ENCODE peak calls at places on chromosomes 6 and 20, in seven cellular contexts. Y is stomach, S is HepG2, J is GM23338, L is K562, V is Panc1, C is HCT116. R is an unnamed sample.

GRCh38 chr6:11296449-11297375 is 64.2 kb upstream of the NEDD9 start:
- DNase-seq in S (peak; percentile 75), J (no peak), C (no peak), L (no peak), Y (no peak), V (no peak), R (no peak)

GRCh38 chr6:158049055-158050028 is 67.7 kb downstream of the SYNJ2 start:
- DNase-seq in C (no peak), V (no peak), Y (no peak), J (no peak), L (peak; percentile 52), S (peak; percentile 91), R (peak; percentile 46)

GRCh38 chr6:90859056-90859455 is 272.2 kb upstream of the MAP3K7 start:
- DNase-seq in Y (no peak), V (no peak), S (no peak), L (no peak), C (no peak), J (no peak), R (no peak)

GRCh38 chr6:71126506-71126905 is 162.1 kb upstream of the OGFRL1 start:
- DNase-seq in Y (no peak), C (no peak), S (no peak), L (no peak), J (no peak), V (no peak), R (no peak)

GRCh38 chr6:64054870-64055269 is 419.3 kb downstream of the PHF3 start:
- DNase-seq in J (no peak), L (no peak), C (no peak), S (no peak), Y (no peak), V (no peak), R (no peak)

GRCh38 chr20:45119556-45120266 is 4.6 kb downstream of the WFDC12 start:
- DNase-seq in C (no peak), L (no peak), Y (no peak), J (no peak), S (no peak), V (no peak), R (no peak)

GRCh38 chr6:90494067-90494773 is 92.7 kb downstream of the MAP3K7 start:
- DNase-seq in Y (no peak), L (no peak), C (no peak), J (peak; percentile 88), V (no peak), S (no peak), R (no peak)

GRCh38 chr6:4888841-4889240 is 112.6 kb downstream of the CDYL start:
- DNase-seq in J (no peak), L (no peak), Y (no peak), S (no peak), V (no peak), C (no peak), R (no peak)

GRCh38 chr6:69802995-69803394 is 6.2 kb upstream of the LMBRD1 start:
- DNase-seq in Y (no peak), J (peak; percentile 35), L (no peak), C (no peak), V (no peak), S (no peak), R (no peak)

GRCh38 chr20:56865055-56865454 is 235.9 kb downstream of the TFAP2C start:
- DNase-seq in S (no peak), J (no peak), V (no peak), Y (no peak), L (no peak), C (no peak), R (no peak)

GRCh38 chr6:100553243-100553642 is 88.5 kb upstream of the SIM1 start:
- DNase-seq in L (no peak), Y (no peak), V (no peak), C (no peak), S (no peak), J (no peak), R (no peak)

GRCh38 chr6:159065091-159065490 is 20.3 kb upstream of the TAGAP start:
- DNase-seq in Y (no peak), L (no peak), J (no peak), V (no peak), S (no peak), C (no peak), R (no peak)

GRCh38 chr20:39904713-39905112 is 784.3 kb downstream of the MAFB start:
- DNase-seq in C (no peak), J (no peak), L (no peak), S (no peak), V (no peak), Y (no peak), R (no peak)

GRCh38 chr6:2695464-2696095 is 55.1 kb downstream of the MYLK4 start:
- DNase-seq in Y (no peak), J (peak; percentile 53), C (peak; percentile 36), S (peak; percentile 27), L (no peak), V (peak; percentile 22), R (no peak)

GRCh38 chr6:154161689-154162088 is 122.6 kb downstream of the OPRM1 start:
- DNase-seq in Y (no peak), S (no peak), J (no peak), V (no peak), C (no peak), L (no peak), R (no peak)

GRCh38 chr6:138428943-138429616 is 25.1 kb downstream of the HEBP2 start:
- DNase-seq in V (no peak), S (peak; percentile 62), Y (no peak), J (peak; percentile 75), C (peak; percentile 21), L (peak; percentile 34), R (no peak)

DNA sequence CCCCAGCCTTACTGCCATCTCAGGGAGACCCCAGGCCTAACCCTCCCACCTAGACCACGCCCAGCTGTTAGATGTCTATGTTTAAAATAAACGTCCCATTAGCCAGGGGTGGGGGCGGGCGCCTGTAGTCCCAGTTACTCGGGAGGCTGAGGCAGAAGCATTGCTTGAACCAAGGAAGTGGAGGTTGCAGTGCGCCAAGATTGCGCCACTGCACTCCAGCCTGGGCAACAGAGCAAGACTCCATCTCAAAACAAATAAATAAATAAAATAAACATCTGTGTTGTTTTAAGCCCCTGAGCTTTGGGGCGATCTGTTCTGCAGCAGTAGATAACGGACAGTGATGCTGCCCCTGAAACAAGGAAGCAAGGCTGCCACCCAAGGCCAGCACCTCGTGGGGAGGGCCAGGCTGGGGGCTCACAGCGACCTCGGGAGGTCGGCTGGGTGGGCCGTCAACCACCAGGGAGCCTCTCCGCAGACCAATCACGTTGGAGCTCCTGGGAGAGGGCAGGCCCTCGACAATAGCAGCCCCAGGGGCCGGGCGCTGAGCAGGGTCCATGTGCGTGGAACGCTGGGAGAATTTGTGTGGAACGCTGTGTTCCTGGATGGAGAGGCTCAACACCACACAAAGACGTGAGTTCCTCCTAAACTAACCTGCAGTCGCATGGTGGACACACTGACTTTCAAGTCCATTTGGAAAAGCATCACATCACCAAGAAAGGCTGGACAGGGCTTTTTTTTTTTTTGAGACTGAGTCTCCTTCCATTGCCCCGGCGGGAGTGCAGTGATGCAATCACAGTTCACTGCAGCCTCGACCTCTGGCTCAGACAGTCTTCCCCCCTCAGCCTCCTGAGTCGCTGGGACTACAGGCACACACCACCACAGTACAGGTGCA is 1.0 kb upstream of the HELZ2 start:
- DNase-seq in V (no peak), J (no peak), C (no peak), L (no peak), Y (no peak), S (no peak), R (no peak)
- TF ChIP-seq POLR2AphosphoS5 in V (no peak), J (no peak), C (no peak), L (no peak), Y (no peak), S (peak; percentile 48), R (no peak)

GRCh38 chr6:136034422-136034821 is 182.9 kb downstream of the PDE7B start:
- DNase-seq in C (no peak), L (no peak), V (no peak), S (no peak), J (peak; percentile 33), Y (no peak), R (no peak)

GRCh38 chr6:136037246-136037884 is 185.9 kb downstream of the PDE7B start:
- DNase-seq in S (no peak), Y (no peak), V (no peak), C (no peak), J (no peak), L (no peak), R (no peak)

GRCh38 chr6:136036601-136037000 is 185.1 kb downstream of the PDE7B start:
- DNase-seq in S (no peak), L (no peak), C (no peak), V (no peak), J (no peak), Y (no peak), R (no peak)

GRCh38 chr6:136035378-136036070 is 184.0 kb downstream of the PDE7B start:
- DNase-seq in L (no peak), Y (no peak), C (no peak), S (no peak), J (no peak), V (no peak), R (no peak)

GRCh38 chr6:136036071-136036380 is 184.5 kb downstream of the PDE7B start:
- DNase-seq in C (no peak), L (no peak), J (no peak), S (no peak), V (no peak), Y (no peak), R (no peak)
- TF ChIP-seq POLR2AphosphoS5 in C (no peak), L (no peak), J (no peak), S (no peak), V (no peak), Y (no peak), R (no peak)

DNA sequence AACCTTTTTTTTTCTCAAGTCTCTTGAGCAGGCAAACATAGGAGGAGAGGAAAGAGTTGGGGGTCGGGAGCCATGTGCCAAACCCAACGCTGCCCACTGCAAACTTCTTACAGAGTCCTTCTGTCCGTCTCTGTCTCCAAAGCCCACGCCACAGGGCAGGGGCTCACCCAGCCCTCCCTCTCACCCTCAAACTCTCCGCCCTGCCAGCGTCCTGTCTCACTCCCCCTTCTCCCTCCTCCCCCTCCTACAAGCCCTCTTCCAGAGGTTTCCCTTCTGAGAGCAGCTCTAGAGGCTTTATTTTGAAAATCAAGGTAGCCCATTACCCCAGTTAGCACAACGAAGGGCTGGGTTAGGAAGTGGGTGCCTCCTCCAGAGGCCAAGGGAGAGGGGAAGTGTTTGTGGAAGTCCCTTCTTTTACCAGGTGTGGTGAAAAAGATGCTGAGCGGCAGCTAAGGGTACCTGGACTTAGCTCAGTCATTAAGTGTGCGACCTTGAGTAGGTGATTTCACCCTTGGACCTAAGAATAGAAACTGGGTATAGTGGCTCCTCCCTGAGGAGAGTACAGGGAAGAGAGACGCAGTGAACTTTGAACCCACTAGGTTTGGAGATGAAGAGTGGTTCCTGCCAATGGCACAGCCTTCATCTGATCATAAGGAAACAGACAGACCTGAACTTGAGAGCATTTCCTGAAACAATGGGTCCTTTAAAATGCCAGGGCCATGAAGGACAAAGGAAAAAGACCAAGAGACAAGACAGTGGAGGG is 123.8 kb downstream of the BANF2 start:
- DNase-seq in L (no peak), C (no peak), S (peak; percentile 36), V (no peak), Y (no peak), J (peak; percentile 8), R (no peak)
- TF ChIP-seq POLR2AphosphoS5 in L (no peak), C (no peak), S (no peak), V (no peak), Y (no peak), J (no peak), R (no peak)

DNA sequence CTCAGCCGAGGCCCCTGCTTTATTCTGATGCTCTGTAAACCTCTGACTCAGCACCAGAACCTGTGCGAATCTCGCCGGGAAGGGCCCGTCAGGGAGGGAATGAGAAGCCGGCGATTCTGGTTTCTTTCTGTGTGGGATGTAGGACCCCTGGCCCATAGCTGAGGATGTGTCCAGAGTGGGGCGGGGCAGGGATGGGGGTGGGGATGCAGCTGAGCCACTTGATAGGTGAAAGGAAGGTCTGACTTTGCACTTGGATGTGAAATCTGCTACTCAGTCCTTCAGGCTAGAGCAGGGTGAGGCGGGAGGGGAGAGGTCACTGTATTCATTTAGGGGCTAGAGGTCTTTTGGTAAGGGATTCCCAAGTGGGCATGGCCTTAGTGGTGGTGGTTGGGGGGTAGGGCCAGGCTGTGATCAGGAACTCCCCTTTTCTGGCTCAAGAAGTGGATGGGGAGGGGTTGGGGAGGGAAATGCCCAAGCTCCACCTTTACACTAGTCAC is 2.3 kb downstream of the TOX2 start:
- DNase-seq in C (no peak), J (peak; percentile 25), Y (no peak), S (no peak), V (no peak), L (no peak), R (peak; percentile 49)
- TF ChIP-seq POLR2AphosphoS5 in C (no peak), J (no peak), Y (no peak), S (no peak), V (no peak), L (no peak), R (no peak)

R was measured in suprapubic skin.